ENCODE peak calls at places on chromosomes 4 and X, in eight cellular contexts. O is kidney; W is HCT116; Y is amygdala; T is naive thymus-derived CD8-positive, alpha-beta T cell; B is stimulated activated CD8-positive, alpha-beta memory T cell treated with anti-CD3 and anti-CD28 coated beads, Interleukin-4, amount 100 ng/mL, for 1 hour; C is T-cell; N is IMR-90. P is an unnamed sample.

GRCh38 chr4:139969635-139970266 is 184.2 kb downstream of the MAML3 start:
- DNase-seq in O (no peak), W (no peak), Y (no peak), T (no peak), B (no peak), C (no peak), N (no peak), P (no peak)

GRCh38 chr4:109751852-109752251 is 22.0 kb upstream of the PLA2G12A start:
- DNase-seq in O (no peak), W (no peak), Y (no peak), T (no peak), B (no peak), C (no peak), N (no peak), P (no peak)

GRCh38 chrX:14064632-14065432 is 35.1 kb upstream of the GEMIN8 start:
- DNase-seq in O (no peak), W (peak; percentile 13), Y (no peak), T (no peak), B (no peak), C (no peak), N (peak; percentile 51), P (no peak)

GRCh38 chr4:110629780-110630500 is 7.1 kb upstream of the PITX2 start:
- DNase-seq in O (no peak), W (no peak), Y (no peak), T (no peak), B (no peak), C (no peak), N (no peak), P (no peak)

GRCh38 chr4:7719354-7720174 is 220.1 kb downstream of the AFAP1 start:
- DNase-seq in O (no peak), W (no peak), Y (peak; percentile 11), T (peak; percentile 49), B (peak; percentile 37), C (peak; percentile 49), N (no peak), P (peak; percentile 48)

GRCh38 chr4:17884063-17884462 is 73.3 kb downstream of the NCAPG start:
- DNase-seq in O (no peak), W (no peak), Y (no peak), T (no peak), B (no peak), C (no peak), N (peak; percentile 61), P (no peak)

GRCh38 chrX:15973941-15974340 is 119.3 kb upstream of the AP1S2 start:
- DNase-seq in O (peak; percentile 61), W (no peak), Y (no peak), T (no peak), B (no peak), C (no peak), N (no peak), P (no peak)

GRCh38 chr4:140172960-140173359 is 19.0 kb upstream of the MAML3 start:
- DNase-seq in O (no peak), W (no peak), Y (no peak), T (no peak), B (no peak), C (no peak), N (no peak), P (no peak)

GRCh38 chr4:183360161-183360919 is 38.1 kb upstream of the CLDN24 start:
- DNase-seq in O (no peak), W (no peak), Y (no peak), T (no peak), B (no peak), C (no peak), N (peak; percentile 23), P (no peak)

GRCh38 chr4:121973791-121974190 is 21.9 kb upstream of the TRPC3 start:
- DNase-seq in O (no peak), W (no peak), Y (no peak), T (no peak), B (no peak), C (no peak), N (peak; percentile 20), P (no peak)

GRCh38 chrX:107684956-107685385 is 56.7 kb downstream of the PRPS1 start:
- DNase-seq in O (peak; percentile 93), W (no peak), Y (no peak), T (no peak), B (no peak), C (no peak), N (no peak), P (no peak)